ENCODE peak calls at places on chromosomes 2 and 18, in five cellular contexts. Z is WTC11, F is GM12878, D is H1, H is HCT116. L is an unnamed sample.

GRCh38 chr2:37561615-37562569 is 109.5 kb downstream of the CDC42EP3 start:
- DNase-seq in Z (no peak), D (no peak), H (peak), F (no peak), L (peak)

GRCh38 chr18:60838677-60839076 is 466.1 kb upstream of the MC4R start:
- DNase-seq in F (no peak), D (no peak), Z (no peak), H (no peak), L (peak)

GRCh38 chr18:12092398-12093229 is 1.0 kb upstream of the ANKRD62 start:
- DNase-seq in Z (peak), D (peak), F (peak), H (peak), L (no peak)

GRCh38 chr2:185608799-185609198 is 129.8 kb upstream of the FSIP2 start:
- DNase-seq in H (peak), Z (no peak), F (no peak), D (no peak), L (peak)

GRCh38 chr2:142937347-142937746 is 59.9 kb downstream of the KYNU start:
- DNase-seq in Z (no peak), D (no peak), H (no peak), F (no peak), L (no peak)

GRCh38 chr18:74534150-74534969 is at the start of gene CNDP1:
- DNase-seq in H (no peak), Z (no peak), D (no peak), F (no peak), L (no peak)

GRCh38 chr2:151730242-151730975 is 3.9 kb downstream of the NEB start:
- DNase-seq in H (no peak), Z (no peak), D (no peak), F (no peak), L (no peak)

GRCh38 chr18:3269241-3269640 is 7.3 kb downstream of the MYL12B start:
- DNase-seq in F (no peak), D (no peak), Z (no peak), H (no peak), L (no peak)

GRCh38 chr2:156944871-156945270 is 312.6 kb upstream of the GALNT5 start:
- DNase-seq in F (no peak), D (no peak), H (no peak), Z (no peak), L (no peak)

GRCh38 chr2:237879058-237879430 is 19.6 kb downstream of the RAMP1 start:
- DNase-seq in F (no peak), Z (peak), H (no peak), D (no peak), L (peak)
- TF ChIP-seq MAX in F (no peak), Z (no peak), H (no peak), D (no peak), L (no peak)

GRCh38 chr18:50819027-50819726 is 639 bp downstream of the MRO start:
- DNase-seq in F (no peak), H (no peak), D (peak), Z (peak), L (peak)
- TF ChIP-seq MAX in F (no peak), H (peak), D (peak), Z (peak), L (no peak)

DNA sequence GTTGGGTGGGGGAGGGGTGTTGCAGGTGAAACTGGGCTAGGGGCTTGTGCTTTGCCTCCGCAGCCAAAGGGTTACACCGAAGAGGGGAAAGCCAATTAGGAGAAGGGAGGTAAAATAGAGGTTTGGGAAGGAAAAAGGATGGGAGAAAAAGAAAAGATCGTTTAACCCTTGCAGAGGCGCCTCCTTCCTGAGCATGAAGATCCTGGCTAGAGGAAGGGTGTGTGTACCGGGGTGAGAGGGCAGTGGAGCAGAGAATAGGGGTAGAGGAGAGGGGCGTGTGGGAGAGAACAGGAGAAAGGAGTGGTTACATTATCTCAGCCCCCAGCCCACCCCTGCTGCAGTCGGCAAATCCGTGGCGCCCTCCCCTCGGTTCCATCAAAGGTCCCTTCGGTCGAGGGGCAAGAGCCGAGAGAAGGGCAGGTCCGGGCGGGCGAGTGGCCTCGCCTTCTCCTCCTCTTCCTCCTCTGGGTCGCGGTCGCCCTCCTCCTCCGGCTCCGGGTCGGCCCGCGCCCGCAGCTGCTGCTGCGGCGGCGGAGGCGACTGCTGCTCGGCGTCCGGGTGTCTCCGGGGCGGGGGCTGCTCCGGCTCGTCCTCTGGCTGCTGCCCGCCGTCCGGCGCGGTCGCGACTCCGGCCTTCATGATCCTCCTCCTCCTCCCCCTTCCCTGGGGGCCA is 1.2 kb downstream of the MARCHF4 start:
- DNase-seq in Z (peak), H (no peak), F (no peak), D (peak), L (peak)
- TF ChIP-seq MAX in Z (no peak), H (no peak), F (no peak), D (no peak), L (no peak)

DNA sequence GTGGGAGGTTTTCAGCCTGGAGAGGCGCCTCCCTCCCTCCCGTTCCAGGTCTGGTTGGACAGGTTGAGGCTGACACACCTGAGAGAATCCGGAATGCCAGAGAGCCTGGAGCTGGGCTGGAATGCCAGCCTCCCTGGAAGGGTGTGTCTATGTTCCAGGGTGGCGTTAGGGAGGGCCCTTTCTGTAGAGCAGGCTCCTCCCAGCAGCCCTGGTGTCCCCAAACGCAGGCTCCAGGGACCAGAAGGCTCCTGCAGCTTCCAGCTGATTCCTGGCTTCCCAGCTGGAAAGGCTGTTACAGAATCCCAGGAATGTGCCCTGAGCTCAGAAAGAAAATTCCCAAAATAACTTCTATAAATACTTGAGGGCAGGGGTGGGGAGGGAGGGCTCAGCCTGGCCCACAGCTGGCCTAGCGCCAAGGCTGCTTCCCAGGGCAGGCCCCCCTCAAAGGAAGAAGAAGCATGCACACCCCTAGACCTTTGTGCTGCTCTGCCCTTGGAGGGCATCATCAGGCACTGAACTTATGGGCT is 85.4 kb downstream of the STPG4 start:
- DNase-seq in D (peak), Z (peak), H (peak), F (no peak), L (peak)
- TF ChIP-seq MAX in D (no peak), Z (no peak), H (no peak), F (no peak), L (no peak)

GRCh38 chr2:145751634-145752033 is 1231.7 kb upstream of the ZEB2 start:
- DNase-seq in H (no peak), F (peak), D (no peak), Z (no peak), L (peak)
- TF ChIP-seq MAX in H (no peak), F (no peak), D (no peak), Z (no peak), L (no peak)

DNA sequence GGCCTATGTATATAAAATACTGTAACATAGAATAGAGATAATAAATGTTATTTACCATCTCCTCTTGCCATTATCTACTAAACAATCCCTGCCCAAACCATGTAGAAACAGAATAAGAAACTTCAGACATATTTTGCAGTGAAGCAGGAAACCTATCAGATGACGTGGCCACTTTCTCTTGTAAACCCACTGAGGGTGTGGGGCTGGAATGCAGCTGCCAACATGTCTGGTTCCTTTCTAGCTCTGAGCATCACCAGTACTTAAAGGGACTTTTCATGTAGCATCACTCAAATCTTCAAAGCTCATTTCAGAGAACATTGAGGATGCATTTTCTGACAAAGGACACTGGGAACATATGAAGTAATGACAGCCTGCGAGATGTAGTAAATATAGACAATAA is 251.8 kb downstream of the LPIN1 start:
- DNase-seq in F (peak), Z (no peak), D (no peak), H (no peak), L (peak)
- TF ChIP-seq MAX in F (no peak), Z (no peak), D (no peak), H (no peak), L (no peak)

GRCh38 chr18:79485788-79486355 is 90.1 kb downstream of the NFATC1 start:
- DNase-seq in Z (no peak), F (no peak), H (no peak), D (no peak), L (peak)
- TF ChIP-seq MAX in Z (no peak), F (no peak), H (no peak), D (no peak), L (no peak)

GRCh38 chr2:20040489-20041172 is 10.8 kb downstream of the LAPTM4A start:
- DNase-seq in Z (no peak), H (no peak), D (no peak), F (no peak), L (peak)
- TF ChIP-seq MAX in Z (no peak), H (no peak), D (no peak), F (no peak), L (no peak)

DNA sequence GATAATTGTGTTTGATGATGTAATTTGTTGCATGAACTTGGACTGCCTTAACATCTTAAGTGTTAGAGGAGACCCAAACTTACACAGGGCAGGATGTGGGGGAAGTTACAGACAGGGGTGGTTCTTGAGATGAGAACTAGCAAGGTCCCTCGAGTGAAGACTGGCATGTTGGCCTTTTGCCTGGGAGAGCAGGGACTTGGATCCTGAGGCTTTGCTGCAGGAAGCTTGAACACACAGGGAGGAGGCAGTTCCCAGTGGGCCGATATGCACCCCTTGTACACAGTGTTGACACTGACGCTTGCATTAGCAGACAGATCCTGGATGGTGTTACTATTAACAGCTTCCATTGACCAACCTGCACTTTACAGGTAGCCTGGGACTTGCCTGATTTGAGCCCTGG is 47.5 kb downstream of the CHRNA1 start:
- DNase-seq in H (no peak), F (no peak), D (no peak), Z (no peak), L (no peak)
- TF ChIP-seq MAX in H (no peak), F (no peak), D (no peak), Z (no peak), L (no peak)

GRCh38 chr18:76564117-76564516 is 69.1 kb upstream of the ZNF516 start:
- DNase-seq in D (peak), H (peak), F (no peak), Z (no peak), L (no peak)
- TF ChIP-seq MAX in D (no peak), H (no peak), F (no peak), Z (no peak), L (no peak)

L was measured in endothelial cell of umbilical vein.